ENCODE peak calls at places on chromosome 14, in six cellular contexts. J, T, M, Q, Z and R are unnamed samples.

GRCh38 chr14:52063107-52063506 is 5.8 kb downstream of the NID2 start:
- DNase-seq in Z (no peak), Q (no peak), J (no peak), T (no peak), M (no peak), R (no peak)

GRCh38 chr14:22561661-22562579 is 27.1 kb downstream of the DAD1 start:
- DNase-seq in Z (no peak), M (no peak), J (no peak), T (no peak), Q (peak; percentile 60), R (no peak)

GRCh38 chr14:54712371-54712998 is 145.6 kb downstream of the SAMD4A start:
- DNase-seq in Z (no peak), Q (no peak), T (no peak), M (peak; percentile 20), J (no peak), R (no peak)

GRCh38 chr14:85528882-85529585 is 910 bp upstream of the FLRT2 start:
- DNase-seq in M (peak; percentile 4), J (peak; percentile 46), Z (peak; percentile 31), Q (no peak), T (no peak), R (no peak)

GRCh38 chr14:61174395-61175386 is 106.4 kb downstream of the TMEM30B start:
- DNase-seq in M (no peak), T (no peak), Q (no peak), J (no peak), Z (no peak), R (no peak)

GRCh38 chr14:23640524-23641141 is 4.5 kb downstream of the DHRS2 start:
- DNase-seq in T (no peak), M (no peak), J (no peak), Z (peak; percentile 86), Q (no peak), R (no peak)

GRCh38 chr14:35287481-35288013 is 4.6 kb upstream of the PSMA6 start:
- DNase-seq in Z (peak; percentile 62), T (no peak), J (no peak), M (no peak), Q (no peak), R (no peak)

GRCh38 chr14:60640859-60641721 is 8.2 kb downstream of the SIX1 start:
- DNase-seq in T (no peak), J (no peak), Z (no peak), M (no peak), Q (no peak), R (no peak)

GRCh38 chr14:76784266-76784874 is 23.1 kb downstream of the VASH1 start:
- DNase-seq in M (no peak), Z (no peak), Q (no peak), T (no peak), J (no peak), R (no peak)

GRCh38 chr14:72906316-72906715 is 12.4 kb upstream of the DPF3 start:
- DNase-seq in J (no peak), M (no peak), Z (peak; percentile 58), Q (no peak), T (no peak), R (no peak)

GRCh38 chr14:79544671-79545070 is 666.6 kb downstream of the DIO2 start:
- DNase-seq in T (no peak), M (no peak), Q (no peak), Z (no peak), J (no peak), R (no peak)

GRCh38 chr14:68785817-68786490 is 6.9 kb downstream of the ZFP36L1 start:
- DNase-seq in Z (peak; percentile 69), M (no peak), T (no peak), J (peak; percentile 46), Q (no peak), R (no peak)

GRCh38 chr14:58947816-58948440 is 240.5 kb upstream of the DAAM1 start:
- DNase-seq in M (no peak), T (no peak), Q (no peak), J (no peak), Z (peak; percentile 52), R (no peak)

GRCh38 chr14:96626916-96627315 is 124.7 kb downstream of the PAPOLA start:
- DNase-seq in Q (no peak), M (no peak), J (peak; percentile 29), Z (peak; percentile 41), T (no peak), R (no peak)

GRCh38 chr14:31536201-31536960 is 24.8 kb upstream of the NUBPL start:
- DNase-seq in J (no peak), Q (no peak), T (no peak), M (no peak), Z (no peak), R (no peak)

GRCh38 chr14:95496111-95496681 is 20.3 kb downstream of the SYNE3 start:
- DNase-seq in J (no peak), M (no peak), T (no peak), Z (no peak), Q (no peak), R (no peak)

GRCh38 chr14:92970233-92970625 is 47.3 kb downstream of the CHGA start:
- DNase-seq in M (no peak), Q (no peak), Z (no peak), T (no peak), J (no peak), R (no peak)

GRCh38 chr14:73709904-73710469 is 4.2 kb downstream of the PNMA1 start:
- DNase-seq in M (no peak), J (peak; percentile 28), T (no peak), Z (no peak), Q (no peak), R (no peak)

GRCh38 chr14:90276627-90277367 is 20.4 kb downstream of the PSMC1 start:
- DNase-seq in M (no peak), Z (peak; percentile 81), Q (no peak), J (no peak), T (no peak), R (no peak)

GRCh38 chr14:41087056-41087455 is 519.6 kb upstream of the LRFN5 start:
- DNase-seq in J (no peak), M (no peak), T (no peak), Z (no peak), Q (no peak), R (no peak)

GRCh38 chr14:104892517-104893434 is 27.7 kb downstream of the CEP170B start:
- DNase-seq in Q (no peak), Z (peak; percentile 8), T (no peak), J (peak; percentile 43), M (no peak), R (no peak)

GRCh38 chr14:89598548-89599186 is 181.6 kb upstream of the FOXN3 start:
- DNase-seq in M (no peak), Z (no peak), Q (no peak), J (no peak), T (peak; percentile 8), R (no peak)

GRCh38 chr14:100535287-100536131 is 51.7 kb downstream of the BEGAIN start:
- DNase-seq in Z (no peak), M (no peak), T (no peak), Q (no peak), J (peak; percentile 41), R (peak; percentile 11)

GRCh38 chr14:51473808-51474207 is 177.9 kb upstream of the FRMD6 start:
- DNase-seq in T (no peak), M (no peak), Q (no peak), J (no peak), Z (peak; percentile 50), R (no peak)

GRCh38 chr14:75170797-75171196 is 5.6 kb downstream of the TMED10 start:
- DNase-seq in Z (no peak), J (no peak), M (no peak), Q (no peak), T (no peak), R (no peak)

GRCh38 chr14:64232095-64232830 is 61.9 kb downstream of the ESR2 start:
- DNase-seq in T (no peak), Z (peak; percentile 79), J (no peak), Q (no peak), M (no peak), R (no peak)

GRCh38 chr14:24889843-24890242 is 160.1 kb downstream of the STXBP6 start:
- DNase-seq in T (no peak), Q (no peak), Z (no peak), M (no peak), J (no peak), R (no peak)

GRCh38 chr14:62691613-62692489 is 353.4 kb downstream of the KCNH5 start:
- DNase-seq in Q (no peak), T (no peak), Z (peak; percentile 78), J (no peak), M (no peak), R (no peak)

GRCh38 chr14:68786491-68787234 is 6.2 kb downstream of the ZFP36L1 start:
- DNase-seq in M (no peak), Q (no peak), T (no peak), Z (peak; percentile 74), J (peak; percentile 45), R (no peak)